ENCODE peak calls at places on chromosomes 11 and 22, in six cellular contexts. C, G, N, X, Z and U are unnamed samples.

GRCh38 chr11:116701297-116701801 is 71.4 kb downstream of the BUD13 start:
- DNase-seq in X (no peak), G (no peak), Z (no peak), C (no peak), N (peak), U (no peak)

GRCh38 chr11:104918113-104918824 is 20.0 kb upstream of the CASP12 start:
- DNase-seq in C (peak), G (no peak), X (peak), Z (no peak), N (no peak), U (peak)

GRCh38 chr22:19871023-19871844 is 16.6 kb upstream of the GNB1L start:
- DNase-seq in Z (no peak), X (no peak), G (no peak), C (no peak), N (peak), U (no peak)

GRCh38 chr22:17102297-17102667 is 17.5 kb downstream of the IL17RA start:
- DNase-seq in N (peak), G (no peak), C (peak), X (no peak), Z (no peak), U (peak)

GRCh38 chr11:57787920-57788716 is 26.5 kb downstream of the CTNND1 start:
- DNase-seq in Z (no peak), G (no peak), X (no peak), C (no peak), N (no peak), U (peak)

GRCh38 chr11:63530021-63530420 is 6.6 kb upstream of the PLAAT4 start:
- DNase-seq in X (no peak), C (no peak), G (no peak), N (no peak), Z (no peak), U (no peak)

GRCh38 chr11:117669062-117669461 is 128.0 kb downstream of the DSCAML1 start:
- DNase-seq in Z (no peak), X (no peak), G (no peak), N (no peak), C (no peak), U (no peak)

GRCh38 chr11:71209181-71209580 is 43.2 kb downstream of the SHANK2 start:
- DNase-seq in X (no peak), C (no peak), Z (no peak), N (peak), G (no peak), U (no peak)

GRCh38 chr11:1460396-1460795 is 26.2 kb downstream of the MOB2 start:
- DNase-seq in C (no peak), G (no peak), N (peak), X (no peak), Z (no peak), U (no peak)

GRCh38 chr11:72446929-72447753 is 12.8 kb upstream of the CLPB start:
- DNase-seq in G (no peak), Z (peak), C (peak), X (peak), N (no peak), U (peak)